ENCODE peak calls at places on chromosomes 7 and 10, in eight cellular contexts. D is nucleus accumbens; P is activated CD4-positive, alpha-beta T cell treated with anti-CD3 and anti-CD28 coated beads for 24 hours; K is NCI-H2029; M is psoas muscle; E is PC-3; C is astrocyte; L is endothelial cell. B is an unnamed sample.

GRCh38 chr7:30048582-30048981 is 20.4 kb downstream of the PLEKHA8 start:
- DNase-seq in D (no peak), P (no peak), K (no peak), M (no peak), E (no peak), C (no peak), L (no peak), B (peak)

GRCh38 chr7:16712916-16713315 is 40.6 kb upstream of the TSPAN13 start:
- DNase-seq in D (no peak), P (no peak), K (no peak), M (no peak), E (peak), C (peak), L (no peak), B (peak)

GRCh38 chr7:46178685-46179084 is 257.6 kb upstream of the IGFBP3 start:
- DNase-seq in D (no peak), P (no peak), K (no peak), M (no peak), E (peak), C (peak), L (no peak), B (peak)

GRCh38 chr10:78980354-78980753 is 88.4 kb upstream of the ZMIZ1 start:
- DNase-seq in D (no peak), P (no peak), K (no peak), M (peak), E (no peak), C (no peak), L (no peak), B (no peak)

GRCh38 chr7:44636926-44637325 is 30.5 kb downstream of the OGDH start:
- DNase-seq in D (no peak), P (no peak), K (no peak), M (no peak), E (no peak), C (no peak), L (no peak), B (no peak)

GRCh38 chr10:80154978-80155695 is 22.6 kb downstream of the PLAC9 start:
- DNase-seq in D (no peak), P (no peak), K (no peak), M (no peak), E (peak), C (peak), L (no peak), B (peak)

GRCh38 chr7:105806592-105807266 is 69.7 kb downstream of the ATXN7L1 start:
- DNase-seq in D (no peak), P (peak), K (no peak), M (no peak), E (peak), C (peak), L (no peak), B (peak)

GRCh38 chr7:19958309-19958896 is 185.0 kb upstream of the TMEM196 start:
- DNase-seq in D (no peak), P (no peak), K (no peak), M (no peak), E (peak), C (peak), L (no peak), B (peak)

GRCh38 chr7:34165927-34166550 is 260.7 kb downstream of the BMPER start:
- DNase-seq in D (no peak), P (no peak), K (peak), M (no peak), E (peak), C (peak), L (peak), B (peak)

GRCh38 chr7:106089647-106090046 is 22.5 kb downstream of the SYPL1 start:
- DNase-seq in D (no peak), P (no peak), K (no peak), M (no peak), E (no peak), C (no peak), L (no peak), B (no peak)

GRCh38 chr7:55502209-55502608 is 70.1 kb downstream of the VOPP1 start:
- DNase-seq in D (no peak), P (no peak), K (no peak), M (no peak), E (no peak), C (no peak), L (no peak), B (no peak)

GRCh38 chr7:115676080-115676479 is 354.5 kb downstream of the TFEC start:
- DNase-seq in D (no peak), P (no peak), K (no peak), M (no peak), E (peak), C (peak), L (peak), B (peak)

GRCh38 chr7:150415161-150416160 is 35.0 kb upstream of the GIMAP8 start:
- DNase-seq in D (no peak), P (no peak), K (no peak), M (no peak), E (no peak), C (no peak), L (no peak), B (no peak)

GRCh38 chr10:59905066-59905734 is 1.2 kb downstream of the CCDC6 start:
- DNase-seq in D (no peak), P (peak), K (peak), M (peak), E (peak), C (peak), L (peak), B (no peak)

GRCh38 chr10:69180525-69181204 is 631 bp downstream of the SUPV3L1 start:
- DNase-seq in D (no peak), P (no peak), K (no peak), M (no peak), E (peak), C (peak), L (no peak), B (peak)

GRCh38 chr10:133359972-133360610 is 2.3 kb upstream of the FUOM start:
- DNase-seq in D (no peak), P (no peak), K (no peak), M (no peak), E (no peak), C (no peak), L (no peak), B (no peak)

GRCh38 chr7:140005754-140006503 is 56.8 kb downstream of the PARP12 start:
- DNase-seq in D (no peak), P (no peak), K (no peak), M (no peak), E (peak), C (no peak), L (peak), B (peak)

GRCh38 chr7:70752794-70753241 is 379.1 kb upstream of the GALNT17 start:
- DNase-seq in D (no peak), P (no peak), K (no peak), M (no peak), E (no peak), C (peak), L (no peak), B (peak)

GRCh38 chr7:73828107-73828803 is 2.5 kb upstream of the CLDN4 start:
- DNase-seq in D (no peak), P (no peak), K (peak), M (no peak), E (peak), C (peak), L (no peak), B (peak)

B was measured in fibroblast of lung.